ENCODE peak calls at places on chromosomes 4 and X, in four cellular contexts. One of them, this sample, is unnamed. For H3K9me3 and H3K4me1, the result is how much of the 10 kb centered on the place peaks cover.

GRCh38 chr4:85700362-85700761 is 225.4 kb downstream of the ARHGAP24 start:
- DNase-seq in K562: no peak
- DNase-seq in mucosa of descending colon: no peak
- DNase-seq in heart left ventricle: no peak
- DNase-seq in this sample: no peak

GRCh38 chrX:136261316-136261715 is 10.1 kb upstream of the MAP7D3 start:
- DNase-seq in K562: no peak
- DNase-seq in mucosa of descending colon: no peak
- DNase-seq in heart left ventricle: no peak
- DNase-seq in this sample: no peak

GRCh38 chrX:153875391-153876111 is 10.4 kb downstream of the L1CAM start:
- DNase-seq in K562: peak
- DNase-seq in mucosa of descending colon: no peak
- DNase-seq in heart left ventricle: no peak
- DNase-seq in this sample: no peak

GRCh38 chrX:39477438-39478120 is 620.2 kb downstream of the BCOR start:
- DNase-seq in K562: peak
- DNase-seq in mucosa of descending colon: peak
- DNase-seq in heart left ventricle: peak
- DNase-seq in this sample: peak

GRCh38 chrX:150508461-150509367 is 59.7 kb upstream of the MTM1 start:
- DNase-seq in K562: no peak
- DNase-seq in mucosa of descending colon: no peak
- DNase-seq in heart left ventricle: peak
- DNase-seq in this sample: peak

GRCh38 chr4:182185491-182185890 is 57.7 kb upstream of the TENM3 start:
- DNase-seq in K562: no peak
- DNase-seq in mucosa of descending colon: no peak
- DNase-seq in heart left ventricle: no peak
- DNase-seq in this sample: no peak

GRCh38 chrX:136711147-136711546 is 63.2 kb downstream of the CD40LG start:
- DNase-seq in K562: no peak
- DNase-seq in mucosa of descending colon: no peak
- DNase-seq in heart left ventricle: peak
- DNase-seq in this sample: peak

GRCh38 chr4:180674629-180675367 is 1568.4 kb upstream of the TENM3 start:
- DNase-seq in K562: no peak
- DNase-seq in mucosa of descending colon: no peak
- DNase-seq in heart left ventricle: no peak
- DNase-seq in this sample: no peak

GRCh38 chrX:45767021-45767491 is 566.4 kb upstream of the DIPK2B start:
- DNase-seq in K562: no peak
- DNase-seq in mucosa of descending colon: no peak
- DNase-seq in heart left ventricle: no peak
- DNase-seq in this sample: no peak

GRCh38 chrX:17944833-17945497 is 83.9 kb upstream of the RAI2 start:
- DNase-seq in K562: peak
- DNase-seq in mucosa of descending colon: no peak
- DNase-seq in heart left ventricle: no peak
- DNase-seq in this sample: no peak

GRCh38 chr4:15001825-15002658 is at the start of gene CPEB2:
- DNase-seq in K562: peak
- DNase-seq in mucosa of descending colon: peak
- DNase-seq in heart left ventricle: peak
- DNase-seq in this sample: peak

GRCh38 chr4:152392079-152392478 is 143.8 kb downstream of the FBXW7 start:
- DNase-seq in K562: no peak
- DNase-seq in mucosa of descending colon: no peak
- DNase-seq in heart left ventricle: no peak
- DNase-seq in this sample: no peak

GRCh38 chrX:11105080-11105479 is 6.1 kb upstream of the HCCS start:
- DNase-seq in K562: peak
- DNase-seq in mucosa of descending colon: no peak
- DNase-seq in heart left ventricle: no peak
- DNase-seq in this sample: no peak

GRCh38 chrX:126820700-126821420 is 1.3 kb downstream of the PRR32 start:
- DNase-seq in K562: no peak
- DNase-seq in mucosa of descending colon: no peak
- DNase-seq in heart left ventricle: peak
- DNase-seq in this sample: no peak

GRCh38 chr4:73615613-73616012 is 4.6 kb downstream of the RASSF6 start:
- DNase-seq in K562: no peak
- DNase-seq in mucosa of descending colon: no peak
- DNase-seq in heart left ventricle: no peak
- DNase-seq in this sample: no peak

GRCh38 chr4:68466185-68466584 is 18.9 kb downstream of the TMPRSS11E start:
- DNase-seq in K562: no peak
- DNase-seq in mucosa of descending colon: no peak
- DNase-seq in heart left ventricle: no peak
- DNase-seq in this sample: no peak

GRCh38 chr4:82429728-82430192 is 502 bp downstream of the HNRNPDL start:
- DNase-seq in K562: no peak
- DNase-seq in mucosa of descending colon: no peak
- DNase-seq in heart left ventricle: no peak
- DNase-seq in this sample: no peak

GRCh38 chr4:89434364-89434988 is 126.9 kb upstream of the GPRIN3 start:
- DNase-seq in K562: no peak
- DNase-seq in mucosa of descending colon: no peak
- DNase-seq in heart left ventricle: no peak
- DNase-seq in this sample: no peak

GRCh38 chrX:108641589-108642272 is 94.6 kb downstream of the IRS4 start:
- DNase-seq in K562: no peak
- DNase-seq in mucosa of descending colon: no peak
- DNase-seq in heart left ventricle: no peak
- DNase-seq in this sample: no peak

GRCh38 chr4:37928421-37928820 is 31.8 kb upstream of the PTTG2 start:
- DNase-seq in K562: no peak
- DNase-seq in mucosa of descending colon: no peak
- DNase-seq in heart left ventricle: no peak
- DNase-seq in this sample: no peak

GRCh38 chr4:153541426-153542096 is 75.4 kb downstream of the TMEM131L start:
- DNase-seq in K562: no peak
- DNase-seq in mucosa of descending colon: no peak
- DNase-seq in heart left ventricle: no peak
- DNase-seq in this sample: no peak

GRCh38 chr4:185592845-185593488 is 57.7 kb upstream of the PDLIM3 start:
- DNase-seq in K562: no peak
- DNase-seq in mucosa of descending colon: no peak
- DNase-seq in heart left ventricle: no peak
- DNase-seq in this sample: no peak

GRCh38 chrX:64191281-64192010 is 14.1 kb downstream of the AMER1 start:
- DNase-seq in K562: no peak
- DNase-seq in mucosa of descending colon: no peak
- DNase-seq in heart left ventricle: no peak
- DNase-seq in this sample: no peak

GRCh38 chr4:42404001-42404400 is 6.7 kb downstream of the SHISA3 start:
- DNase-seq in K562: no peak
- DNase-seq in mucosa of descending colon: no peak
- DNase-seq in heart left ventricle: no peak
- DNase-seq in this sample: no peak

GRCh38 chrX:39242187-39242586 is 440.9 kb downstream of the MID1IP1 start:
- DNase-seq in K562: peak
- DNase-seq in mucosa of descending colon: no peak
- DNase-seq in heart left ventricle: no peak
- DNase-seq in this sample: no peak

GRCh38 chr4:123043013-123043412 is 120.6 kb upstream of the NUDT6 start:
- DNase-seq in K562: no peak
- DNase-seq in mucosa of descending colon: no peak
- DNase-seq in heart left ventricle: no peak
- DNase-seq in this sample: no peak

GRCh38 chr4:142840516-142841123 is 5.5 kb downstream of the INPP4B start:
- DNase-seq in K562: no peak
- DNase-seq in mucosa of descending colon: no peak
- DNase-seq in heart left ventricle: no peak
- DNase-seq in this sample: no peak

GRCh38 chrX:107711521-107712041 is 64.0 kb downstream of the TSC22D3 start:
- DNase-seq in K562: no peak
- DNase-seq in mucosa of descending colon: no peak
- DNase-seq in heart left ventricle: no peak
- DNase-seq in this sample: peak

GRCh38 chr4:177483271-177483670 is 41.0 kb upstream of the AGA start:
- DNase-seq in K562: no peak
- DNase-seq in mucosa of descending colon: no peak
- DNase-seq in heart left ventricle: no peak
- DNase-seq in this sample: no peak

GRCh38 chr4:126718161-126718560 is 914.6 kb upstream of the INTU start:
- DNase-seq in K562: peak
- DNase-seq in mucosa of descending colon: no peak
- DNase-seq in heart left ventricle: no peak
- DNase-seq in this sample: no peak

GRCh38 chr4:185018834-185019450 is 652 bp downstream of the HELT start:
- DNase-seq in K562: no peak
- DNase-seq in mucosa of descending colon: no peak
- DNase-seq in heart left ventricle: no peak
- DNase-seq in this sample: no peak

GRCh38 chrX:101485212-101486064 is at the start of gene ARMCX4:
- DNase-seq in K562: no peak
- DNase-seq in mucosa of descending colon: peak
- DNase-seq in heart left ventricle: peak
- DNase-seq in this sample: peak

GRCh38 chr4:150074064-150074463 is 4.2 kb upstream of the DCLK2 start:
- DNase-seq in K562: no peak
- DNase-seq in mucosa of descending colon: no peak
- DNase-seq in heart left ventricle: no peak
- DNase-seq in this sample: no peak

DNA sequence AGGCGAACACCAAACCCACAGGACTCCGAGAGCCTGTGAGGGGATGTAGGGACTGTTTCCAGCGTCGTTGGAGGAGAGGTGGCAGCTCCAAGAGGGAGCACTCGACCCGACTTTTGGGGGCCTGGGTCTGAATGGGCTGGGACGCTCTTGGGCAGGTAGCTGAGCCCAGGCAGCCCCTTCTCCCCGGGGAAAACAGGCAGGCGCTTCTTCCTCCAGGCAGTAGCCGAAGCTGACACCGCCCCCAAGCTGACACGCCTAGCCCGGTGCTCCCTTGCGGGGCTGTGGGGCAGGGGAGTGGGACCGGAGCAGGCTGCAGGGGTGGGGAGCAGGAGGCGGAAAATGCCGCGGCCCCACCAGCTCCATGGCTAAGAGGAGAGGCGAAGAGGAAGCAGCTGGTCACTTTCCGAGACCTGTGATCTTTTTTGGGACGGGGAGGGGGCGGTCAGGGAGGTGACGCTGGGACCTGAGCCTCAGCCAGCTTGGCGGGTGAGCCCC is 4.2 kb downstream of the NKX1-1 start:
- DNase-seq in K562: no peak
- DNase-seq in mucosa of descending colon: no peak
- DNase-seq in heart left ventricle: no peak
- DNase-seq in this sample: no peak
- H3K9me3 ChIP-seq in K562: under half
- H3K9me3 ChIP-seq in mucosa of descending colon: under half
- H3K9me3 ChIP-seq in heart left ventricle: under half
- H3K9me3 ChIP-seq in this sample: under half

DNA sequence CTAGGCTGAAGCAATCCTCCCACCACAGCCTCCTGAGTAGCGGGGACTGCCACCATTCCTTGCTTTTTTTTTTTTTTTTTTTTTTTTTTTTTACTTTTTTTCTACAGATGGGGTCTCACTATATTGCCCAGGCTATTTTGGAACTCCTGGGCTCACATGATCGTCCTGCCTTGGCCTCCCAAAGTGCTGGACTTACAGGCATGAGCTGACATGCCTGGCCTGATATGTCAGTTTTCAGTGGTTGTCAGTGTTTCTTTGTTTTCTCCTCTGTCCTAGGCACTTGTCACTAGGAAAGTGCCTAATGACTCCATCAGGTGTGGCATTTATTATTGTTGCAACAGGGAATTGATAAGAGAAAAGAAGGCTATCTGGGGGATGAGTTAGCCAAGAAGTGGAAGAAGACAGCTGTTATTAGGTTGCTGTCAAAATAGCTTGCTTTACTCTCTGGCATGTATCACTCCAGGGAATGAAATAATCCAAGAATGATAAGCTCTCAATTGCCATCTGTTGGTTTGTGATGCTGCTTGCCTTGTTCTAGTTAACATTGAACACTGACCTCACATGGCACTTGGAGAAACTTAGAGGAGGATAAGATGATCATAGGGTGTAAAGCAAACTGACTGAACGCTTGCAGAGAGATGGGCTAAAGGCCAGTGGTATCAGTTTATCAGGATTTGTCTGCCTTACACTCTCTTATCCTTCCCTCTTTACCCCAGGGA is 41.8 kb downstream of the TMEM164 start:
- DNase-seq in K562: no peak
- DNase-seq in mucosa of descending colon: no peak
- DNase-seq in heart left ventricle: no peak
- DNase-seq in this sample: no peak
- H3K4me1 ChIP-seq in K562: under half
- H3K4me1 ChIP-seq in mucosa of descending colon: under half
- H3K4me1 ChIP-seq in heart left ventricle: under half
- H3K4me1 ChIP-seq in this sample: under half

GRCh38 chr4:97073194-97073593 is 1070.1 kb downstream of the STPG2 start:
- DNase-seq in K562: no peak
- DNase-seq in mucosa of descending colon: no peak
- DNase-seq in heart left ventricle: no peak
- DNase-seq in this sample: no peak

GRCh38 chr4:97072666-97073065 is 1070.6 kb downstream of the STPG2 start:
- DNase-seq in K562: no peak
- DNase-seq in mucosa of descending colon: no peak
- DNase-seq in heart left ventricle: no peak
- DNase-seq in this sample: no peak

DNA sequence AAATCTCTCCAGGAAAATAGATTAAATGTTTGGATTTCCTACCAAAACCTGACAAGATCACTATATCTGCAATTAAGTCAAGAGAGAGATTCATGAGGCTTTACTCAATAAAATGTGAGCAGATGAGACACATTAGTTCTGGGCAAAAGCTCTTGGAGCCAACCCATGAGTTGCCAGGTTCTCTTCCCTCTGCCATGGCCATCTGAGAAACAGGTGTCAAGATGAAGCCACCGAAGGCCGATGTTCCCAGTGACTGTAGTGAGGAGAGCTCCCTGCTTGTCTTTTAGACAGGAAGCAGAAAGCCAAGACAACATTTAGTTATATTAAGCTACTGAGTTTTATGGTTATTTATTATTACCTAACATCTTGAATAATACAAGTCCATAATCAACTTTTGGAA is 1068.7 kb downstream of the STPG2 start:
- DNase-seq in K562: no peak
- DNase-seq in mucosa of descending colon: no peak
- DNase-seq in heart left ventricle: no peak
- DNase-seq in this sample: no peak
- H3K9me3 ChIP-seq in K562: under half
- H3K9me3 ChIP-seq in mucosa of descending colon: under half
- H3K9me3 ChIP-seq in heart left ventricle: under half
- H3K9me3 ChIP-seq in this sample: under half

GRCh38 chr4:1247811-1248261 is 1.1 kb downstream of the CTBP1 start:
- DNase-seq in K562: peak
- DNase-seq in mucosa of descending colon: no peak
- DNase-seq in heart left ventricle: no peak
- DNase-seq in this sample: no peak

GRCh38 chr4:1249731-1250526 is 999 bp upstream of the CTBP1 start:
- DNase-seq in K562: peak
- DNase-seq in mucosa of descending colon: peak
- DNase-seq in heart left ventricle: no peak
- DNase-seq in this sample: peak

GRCh38 chr4:1248262-1249147 is at the start of gene CTBP1:
- DNase-seq in K562: peak
- DNase-seq in mucosa of descending colon: peak
- DNase-seq in heart left ventricle: peak
- DNase-seq in this sample: peak

GRCh38 chr4:1250527-1250812 is 1.5 kb upstream of the CTBP1 start:
- DNase-seq in K562: no peak
- DNase-seq in mucosa of descending colon: peak
- DNase-seq in heart left ventricle: no peak
- DNase-seq in this sample: peak

GRCh38 chr4:1249148-1249730 is 309 bp upstream of the CTBP1 start:
- DNase-seq in K562: peak
- DNase-seq in mucosa of descending colon: peak
- DNase-seq in heart left ventricle: peak
- DNase-seq in this sample: peak
- H3K4me1 ChIP-seq in K562: under half
- H3K4me1 ChIP-seq in mucosa of descending colon: under half
- H3K4me1 ChIP-seq in heart left ventricle: under half
- H3K4me1 ChIP-seq in this sample: under half

This sample was measured in aorta.